ENCODE peak calls at places on chromosomes 4 and X, in seven cellular contexts. N, P, Z, A, Q, U and G are unnamed samples.

GRCh38 chr4:182711211-182711610 is 206.0 kb downstream of the DCTD start:
- DNase-seq in N (no peak), Z (no peak), A (no peak), U (no peak), Q (no peak), P (peak; percentile 24), G (no peak)

GRCh38 chr4:182216005-182216404 is 27.2 kb upstream of the TENM3 start:
- DNase-seq in U (no peak), Z (no peak), A (no peak), N (no peak), P (no peak), Q (no peak), G (no peak)

GRCh38 chrX:110734894-110735541 is 60.6 kb downstream of the CHRDL1 start:
- DNase-seq in A (no peak), Z (no peak), P (peak; percentile 54), N (no peak), Q (no peak), U (no peak), G (no peak)

GRCh38 chr4:82984459-82984858 is 26.2 kb downstream of the LIN54 start:
- DNase-seq in A (no peak), N (no peak), U (no peak), P (peak; percentile 38), Z (no peak), Q (no peak), G (no peak)

GRCh38 chr4:154618708-154619315 is 6.4 kb upstream of the FGG start:
- DNase-seq in Z (peak; percentile 22), U (peak; percentile 0), P (no peak), Q (peak; percentile 38), A (no peak), N (no peak), G (no peak)

GRCh38 chrX:38126179-38126578 is 94.5 kb downstream of the SRPX start:
- DNase-seq in N (no peak), P (no peak), Z (no peak), U (no peak), Q (no peak), A (no peak), G (no peak)

GRCh38 chr4:141563721-141564120 is 72.7 kb upstream of the IL15 start:
- DNase-seq in Z (no peak), Q (no peak), N (no peak), A (no peak), P (no peak), U (no peak), G (no peak)

GRCh38 chr4:18214656-18215055 is 193.1 kb upstream of the LCORL start:
- DNase-seq in Z (no peak), Q (peak; percentile 3), A (no peak), P (no peak), N (no peak), U (no peak), G (no peak)

GRCh38 chr4:114921790-114922581 is 191.4 kb downstream of the NDST4 start:
- DNase-seq in N (no peak), Q (no peak), Z (no peak), P (no peak), A (no peak), U (no peak), G (no peak)

GRCh38 chr4:169723207-169723606 is 34.5 kb downstream of the HPF1 start:
- DNase-seq in N (no peak), A (no peak), Z (no peak), P (no peak), U (no peak), Q (no peak), G (no peak)

GRCh38 chr4:152257601-152258066 is 278.3 kb downstream of the FBXW7 start:
- DNase-seq in U (no peak), Z (no peak), P (peak; percentile 42), Q (no peak), A (no peak), N (no peak), G (no peak)

GRCh38 chr4:161937596-161937995 is 226.2 kb downstream of the FSTL5 start:
- DNase-seq in A (no peak), P (no peak), U (no peak), Q (no peak), Z (no peak), N (no peak), G (no peak)

GRCh38 chrX:127873637-127874036 is 178.6 kb downstream of the ACTRT1 start:
- DNase-seq in P (no peak), Q (no peak), N (no peak), Z (no peak), U (no peak), A (no peak), G (no peak)

GRCh38 chr4:6277139-6277802 is 7.6 kb downstream of the WFS1 start:
- DNase-seq in N (no peak), P (no peak), Q (no peak), Z (no peak), A (peak; percentile 59), U (no peak), G (no peak)

GRCh38 chrX:136909706-136910564 is 29.4 kb upstream of the RBMX start:
- DNase-seq in N (peak; percentile 88), Q (peak; percentile 77), A (peak; percentile 40), P (peak; percentile 64), Z (peak; percentile 41), U (peak; percentile 65), G (peak; percentile 51)

GRCh38 chrX:100207331-100208024 is 202.6 kb downstream of the PCDH19 start:
- DNase-seq in U (no peak), A (no peak), P (no peak), Z (no peak), Q (peak; percentile 25), N (no peak), G (no peak)

GRCh38 chr4:182688081-182688480 is 229.1 kb downstream of the DCTD start:
- DNase-seq in U (no peak), P (no peak), N (no peak), Q (peak; percentile 13), A (no peak), Z (no peak), G (no peak)